ENCODE peak calls at places on chromosomes 16 and 17, in nine cellular contexts. R is right lobe of liver, G is lower leg skin, T is HCT116, S is GM12891, P is breast epithelium, W is Peyer's patch, A is K562, I is heart left ventricle. H is an unnamed sample.

GRCh38 chr16:81140930-81141780 is 45.0 kb upstream of the GCSH start:
- DNase-seq in I (no peak), A (peak; percentile 64), W (no peak), P (no peak), S (no peak), R (no peak), T (peak; percentile 45), G (no peak), H (no peak)

GRCh38 chr17:71548540-71549190 is 572.2 kb upstream of the SOX9 start:
- DNase-seq in W (no peak), A (no peak), R (no peak), S (no peak), I (no peak), P (no peak), G (no peak), T (no peak), H (no peak)

GRCh38 chr16:55256412-55257016 is 67.5 kb upstream of the IRX6 start:
- DNase-seq in T (no peak), I (no peak), R (no peak), P (no peak), W (no peak), G (peak; percentile 63), A (no peak), S (no peak), H (no peak)

GRCh38 chr16:71722801-71723536 is 1.5 kb downstream of the PHLPP2 start:
- DNase-seq in I (peak; percentile 72), S (peak; percentile 49), T (peak; percentile 51), P (peak; percentile 68), W (peak; percentile 85), G (peak; percentile 95), R (peak; percentile 80), A (peak; percentile 70), H (peak; percentile 86)

GRCh38 chr16:11087691-11088431 is 143.5 kb downstream of the CLEC16A start:
- DNase-seq in R (no peak), A (no peak), P (no peak), T (no peak), S (no peak), G (no peak), W (no peak), I (no peak), H (no peak)

GRCh38 chr17:17885029-17885351 is 48.2 kb upstream of the SREBF1 start:
- DNase-seq in I (no peak), S (no peak), W (no peak), G (no peak), R (no peak), A (no peak), T (no peak), P (no peak), H (no peak)

GRCh38 chr16:52569701-52570100 is 22.8 kb upstream of the TOX3 start:
- DNase-seq in A (no peak), G (no peak), T (no peak), S (no peak), W (no peak), R (no peak), I (no peak), P (no peak), H (no peak)

GRCh38 chr16:24999856-25000447 is 15.2 kb downstream of the ARHGAP17 start:
- DNase-seq in A (no peak), T (no peak), G (no peak), P (no peak), W (no peak), I (peak; percentile 44), R (no peak), S (no peak), H (no peak)

GRCh38 chr16:50309156-50309526 is 42.8 kb downstream of the ADCY7 start:
- DNase-seq in P (no peak), T (no peak), W (no peak), I (no peak), R (no peak), G (peak; percentile 76), A (no peak), S (no peak), H (no peak)

GRCh38 chr17:76844846-76845245 is 23.4 kb upstream of the MGAT5B start:
- DNase-seq in T (no peak), P (no peak), I (no peak), S (no peak), A (no peak), G (no peak), W (no peak), R (no peak), H (no peak)

GRCh38 chr16:8326234-8326633 is 264.1 kb downstream of the TMEM114 start:
- DNase-seq in T (no peak), S (no peak), R (no peak), G (no peak), A (no peak), I (no peak), P (no peak), W (no peak), H (no peak)

GRCh38 chr16:48596326-48596725 is 13.7 kb downstream of the N4BP1 start:
- DNase-seq in A (no peak), T (no peak), P (no peak), S (no peak), R (no peak), I (no peak), G (no peak), W (no peak), H (no peak)

GRCh38 chr17:81159611-81160265 is 5.6 kb upstream of the PVALEF start:
- DNase-seq in R (no peak), G (no peak), S (no peak), T (no peak), A (no peak), W (no peak), I (no peak), P (no peak), H (no peak)

GRCh38 chr16:79874391-79874790 is 273.9 kb upstream of the MAF start:
- DNase-seq in W (no peak), A (no peak), I (no peak), G (no peak), T (no peak), S (no peak), R (no peak), P (no peak), H (no peak)

GRCh38 chr17:74737299-74738050 is 419 bp downstream of the RAB37 start:
- DNase-seq in G (no peak), I (no peak), R (peak; percentile 78), W (peak; percentile 59), S (no peak), A (no peak), T (peak; percentile 59), P (no peak), H (no peak)

GRCh38 chr17:81129711-81130367 is 35.5 kb upstream of the PVALEF start:
- DNase-seq in R (no peak), S (no peak), A (no peak), T (no peak), P (no peak), I (no peak), G (no peak), W (no peak), H (no peak)

DNA sequence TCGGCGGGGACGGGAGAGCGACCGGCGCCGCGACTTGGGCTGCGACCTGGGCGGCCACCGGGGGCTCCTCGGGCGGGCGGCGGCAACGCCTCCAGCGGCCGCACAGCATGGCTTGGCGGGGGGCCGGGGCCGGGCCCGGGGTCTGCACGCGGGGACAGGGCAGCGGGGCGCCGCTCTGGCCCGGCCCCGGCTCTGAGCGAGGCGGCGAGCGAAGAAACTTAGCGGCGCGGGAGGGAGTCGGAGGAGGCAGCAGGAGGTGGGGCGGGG is at the start of gene PLCD3:
- DNase-seq in S (no peak), G (no peak), A (peak; percentile 90), W (no peak), T (no peak), R (no peak), P (no peak), I (no peak), H (no peak)
- TF ChIP-seq POLR2A in S (no peak), G (no peak), A (no peak), W (no peak), T (no peak), R (no peak), P (no peak), I (peak; percentile 54), H (no peak)

GRCh38 chr17:28384281-28385036 is 13.0 kb downstream of the SARM1 start:
- DNase-seq in G (peak; percentile 93), I (peak; percentile 58), R (peak; percentile 83), P (no peak), A (no peak), S (peak; percentile 67), W (peak; percentile 90), T (no peak), H (no peak)
- TF ChIP-seq POLR2A in G (no peak), I (peak; percentile 13), R (peak; percentile 42), P (no peak), A (no peak), S (peak; percentile 66), W (peak; percentile 72), T (no peak), H (no peak)

DNA sequence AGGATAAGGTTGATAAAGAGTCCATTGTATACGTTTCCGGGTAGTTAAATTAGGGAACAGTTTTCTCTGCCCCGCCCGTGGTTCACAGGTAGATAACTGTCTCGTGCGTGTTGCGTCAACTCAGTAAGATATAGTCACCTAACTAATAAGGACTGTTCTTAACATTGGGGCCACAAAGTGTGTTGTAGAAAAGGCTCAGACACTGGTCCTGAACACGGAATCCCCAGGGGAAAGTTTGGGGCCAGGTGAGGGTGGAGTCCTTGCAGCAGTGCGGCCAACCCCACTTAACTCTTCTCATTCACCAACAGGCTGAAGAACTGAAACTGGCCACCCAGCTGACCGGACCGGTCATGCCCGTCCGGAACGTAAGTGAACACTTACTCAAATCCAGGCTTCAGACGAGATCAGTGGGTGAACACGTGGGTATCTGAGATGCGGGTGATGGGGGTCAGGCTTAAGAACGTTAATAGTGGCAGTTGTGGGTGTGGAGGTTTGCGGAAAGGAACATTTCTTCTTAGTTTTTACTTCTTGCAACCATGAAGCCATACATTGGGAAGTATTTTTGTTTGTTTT is 1.6 kb downstream of the RPL13 start:
- DNase-seq in G (no peak), T (no peak), W (no peak), S (no peak), R (no peak), A (no peak), P (no peak), I (no peak), H (no peak)
- TF ChIP-seq POLR2A in G (no peak), T (no peak), W (peak; percentile 22), S (peak; percentile 54), R (no peak), A (no peak), P (no peak), I (no peak), H (no peak)

DNA sequence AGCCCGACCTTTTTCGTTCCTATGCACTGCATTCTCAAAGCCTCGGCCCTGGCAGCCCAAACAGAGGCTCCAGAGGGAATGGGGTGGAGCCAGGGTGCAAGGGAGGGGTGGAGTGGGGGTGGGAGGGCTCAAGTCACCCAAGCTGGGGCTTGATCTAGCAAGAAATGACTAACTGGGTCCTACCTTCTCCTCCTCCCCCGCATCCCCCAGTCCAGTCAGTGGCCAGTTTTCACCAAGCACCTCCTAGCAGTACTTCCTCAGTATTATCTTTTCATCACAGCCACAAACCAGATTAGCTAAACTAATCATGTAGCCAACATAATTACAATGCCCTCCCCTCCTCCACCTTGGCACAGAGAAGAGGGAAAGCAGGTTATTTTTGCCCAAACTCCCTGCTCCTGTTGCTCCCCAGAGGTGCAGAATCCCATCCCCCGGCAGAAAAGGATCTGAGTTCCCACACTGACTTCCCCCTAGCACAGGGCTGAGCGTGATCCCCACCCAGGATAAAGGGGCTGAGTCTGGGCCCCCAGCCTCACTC is 2.2 kb downstream of the JUP start:
- DNase-seq in T (peak; percentile 69), R (no peak), P (peak; percentile 67), A (peak; percentile 85), G (no peak), I (peak; percentile 68), W (no peak), S (no peak), H (peak; percentile 96)
- TF ChIP-seq POLR2A in T (no peak), R (no peak), P (no peak), A (no peak), G (no peak), I (no peak), W (no peak), S (no peak), H (no peak)